ENCODE peak calls at places on chromosomes 13 and 19, in nine cellular contexts. O is suprapubic skin, M is mucosa of descending colon, G is foreskin fibroblast, D is epithelial cell of esophagus, T is fibroblast of the aortic adventitia, P is Peyer's patch, X is glutamatergic neuron, Z is choroid plexus epithelial cell. I is an unnamed sample.

GRCh38 chr19:16327911-16328823 is 3.5 kb downstream of the KLF2 start:
- DNase-seq in O (peak; percentile 93), M (peak; percentile 74), G (peak; percentile 88), D (peak; percentile 77), T (peak; percentile 93), P (peak; percentile 85), X (no peak), Z (peak; percentile 92), I (no peak)

GRCh38 chr19:29881386-29881785 is 60.7 kb upstream of the URI1 start:
- DNase-seq in O (no peak), M (no peak), G (peak; percentile 30), D (no peak), T (peak; percentile 22), P (no peak), X (no peak), Z (no peak), I (no peak)

GRCh38 chr13:44191504-44192171 is 182.0 kb upstream of the SERP2 start:
- DNase-seq in O (no peak), M (no peak), G (peak; percentile 89), D (peak; percentile 67), T (peak; percentile 90), P (peak; percentile 66), X (no peak), Z (peak; percentile 93), I (peak; percentile 10)

GRCh38 chr19:41887711-41888382 is 4.9 kb downstream of the ARHGEF1 start:
- DNase-seq in O (no peak), M (peak; percentile 90), G (peak; percentile 62), D (peak; percentile 97), T (no peak), P (peak; percentile 94), X (no peak), Z (peak; percentile 40), I (peak; percentile 35)

GRCh38 chr19:13794388-13794751 is 873 bp upstream of the ZSWIM4 start:
- DNase-seq in O (peak; percentile 89), M (peak; percentile 77), G (peak; percentile 91), D (peak; percentile 68), T (peak; percentile 94), P (peak; percentile 80), X (no peak), Z (peak; percentile 99), I (no peak)

GRCh38 chr19:35438527-35438926 is 9.5 kb upstream of the FFAR2 start:
- DNase-seq in O (no peak), M (no peak), G (no peak), D (no peak), T (peak; percentile 36), P (no peak), X (no peak), Z (no peak), I (no peak)

GRCh38 chr19:15015946-15016542 is 33.2 kb upstream of the CASP14 start:
- DNase-seq in O (no peak), M (no peak), G (peak; percentile 5), D (no peak), T (no peak), P (no peak), X (no peak), Z (peak; percentile 19), I (peak; percentile 75)

GRCh38 chr19:8209965-8210659 is 942 bp downstream of the CERS4 start:
- DNase-seq in O (no peak), M (peak; percentile 57), G (peak; percentile 5), D (no peak), T (no peak), P (peak; percentile 49), X (peak; percentile 57), Z (peak; percentile 4), I (peak; percentile 47)

GRCh38 chr13:101210774-101211173 is 205.5 kb downstream of the NALCN start:
- DNase-seq in O (no peak), M (no peak), G (no peak), D (no peak), T (no peak), P (no peak), X (no peak), Z (peak; percentile 28), I (no peak)

GRCh38 chr13:44870456-44870929 is 118.8 kb downstream of the NUFIP1 start:
- DNase-seq in O (no peak), M (peak; percentile 76), G (no peak), D (no peak), T (no peak), P (peak; percentile 73), X (no peak), Z (no peak), I (no peak)

GRCh38 chr13:100392709-100393630 is 195.6 kb downstream of the GGACT start:
- DNase-seq in O (peak; percentile 85), M (no peak), G (peak; percentile 99), D (peak; percentile 97), T (peak; percentile 100), P (peak; percentile 88), X (no peak), Z (peak; percentile 100), I (no peak)

GRCh38 chr19:30036154-30037129 is 94.4 kb downstream of the URI1 start:
- DNase-seq in O (no peak), M (no peak), G (peak; percentile 69), D (no peak), T (no peak), P (no peak), X (no peak), Z (peak; percentile 61), I (peak; percentile 17)

GRCh38 chr13:36975172-36975571 is 24.0 kb downstream of the ALG5 start:
- DNase-seq in O (no peak), M (no peak), G (no peak), D (no peak), T (no peak), P (no peak), X (no peak), Z (no peak), I (no peak)

GRCh38 chr13:50518791-50519201 is 324.7 kb downstream of the DLEU7 start:
- DNase-seq in O (no peak), M (no peak), G (peak; percentile 39), D (no peak), T (no peak), P (no peak), X (no peak), Z (no peak), I (no peak)

GRCh38 chr19:41969196-41969595 is 10.1 kb upstream of the RABAC1 start:
- DNase-seq in O (no peak), M (no peak), G (no peak), D (no peak), T (no peak), P (no peak), X (no peak), Z (no peak), I (no peak)

GRCh38 chr19:27765397-27765796 is 1447.6 kb downstream of the UQCRFS1 start:
- DNase-seq in O (no peak), M (no peak), G (no peak), D (no peak), T (no peak), P (no peak), X (no peak), Z (no peak), I (no peak)

GRCh38 chr13:56317839-56318238 is 822.9 kb upstream of the PRR20A start:
- DNase-seq in O (no peak), M (no peak), G (no peak), D (no peak), T (no peak), P (no peak), X (no peak), Z (no peak), I (no peak)

DNA sequence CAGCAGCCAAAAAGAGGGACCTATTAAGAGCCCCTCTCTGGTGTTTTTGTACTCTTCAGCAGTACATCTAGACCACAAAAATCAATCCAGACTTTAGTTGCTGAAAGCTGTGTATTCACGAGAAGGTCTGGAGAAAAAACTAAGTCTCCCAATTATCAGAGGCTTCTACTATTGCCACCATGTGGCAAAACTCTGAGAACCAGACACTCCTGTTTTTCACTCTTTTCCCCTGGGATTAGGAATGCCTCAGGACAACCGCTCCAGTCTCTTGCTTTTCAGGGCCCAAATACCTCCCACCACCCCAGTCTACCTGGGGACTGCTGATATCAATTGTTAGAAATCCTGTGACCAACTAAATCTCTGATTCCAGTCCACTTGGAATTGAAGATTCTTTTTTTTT is 30.1 kb upstream of the OBI1 start:
- DNase-seq in O (no peak), M (no peak), G (no peak), D (no peak), T (peak; percentile 8), P (no peak), X (no peak), Z (peak; percentile 10), I (no peak)
- TF ChIP-seq CTCF in O (no peak), M (no peak), G (no peak), D (no peak), T (no peak), P (no peak), X (no peak), Z (peak; percentile 25), I (no peak)

GRCh38 chr13:51913421-51914136 is 51.8 kb downstream of the CCDC70 start:
- DNase-seq in O (no peak), M (no peak), G (peak; percentile 12), D (no peak), T (no peak), P (no peak), X (peak; percentile 59), Z (no peak), I (no peak)

GRCh38 chr13:51914137-51914493 is 52.3 kb downstream of the CCDC70 start:
- DNase-seq in O (no peak), M (no peak), G (no peak), D (no peak), T (no peak), P (no peak), X (no peak), Z (no peak), I (no peak)

GRCh38 chr13:51912511-51913225 is 50.9 kb downstream of the CCDC70 start:
- DNase-seq in O (no peak), M (no peak), G (no peak), D (no peak), T (no peak), P (no peak), X (no peak), Z (no peak), I (no peak)

GRCh38 chr13:51910508-51910907 is 48.7 kb downstream of the CCDC70 start:
- DNase-seq in O (no peak), M (no peak), G (no peak), D (no peak), T (no peak), P (no peak), X (no peak), Z (no peak), I (no peak)

GRCh38 chr13:51912091-51912490 is 50.3 kb downstream of the CCDC70 start:
- DNase-seq in O (no peak), M (no peak), G (no peak), D (peak; percentile 48), T (no peak), P (no peak), X (no peak), Z (peak; percentile 26), I (no peak)
- TF ChIP-seq CTCF in O (no peak), M (no peak), G (no peak), D (peak; percentile 40), T (no peak), P (peak; percentile 14), X (no peak), Z (no peak), I (no peak)

GRCh38 chr13:55199132-55199531 is 1941.6 kb upstream of the PRR20A start:
- DNase-seq in O (no peak), M (no peak), G (no peak), D (no peak), T (no peak), P (no peak), X (peak; percentile 18), Z (no peak), I (peak; percentile 5)
- TF ChIP-seq CTCF in O (no peak), M (no peak), G (no peak), D (no peak), T (no peak), P (no peak), X (no peak), Z (no peak), I (peak; percentile 29)

GRCh38 chr13:40755082-40755755 is 15.8 kb downstream of the MRPS31 start:
- DNase-seq in O (no peak), M (no peak), G (no peak), D (no peak), T (no peak), P (no peak), X (no peak), Z (no peak), I (no peak)

GRCh38 chr13:40749327-40749726 is 21.7 kb downstream of the MRPS31 start:
- DNase-seq in O (no peak), M (no peak), G (no peak), D (no peak), T (peak; percentile 6), P (no peak), X (no peak), Z (peak; percentile 6), I (no peak)
- TF ChIP-seq CTCF in O (no peak), M (no peak), G (no peak), D (no peak), T (peak; percentile 24), P (no peak), X (no peak), Z (peak; percentile 38), I (no peak)

I was measured in nephron progenitor cell.